ENCODE peak calls at places on chromosome 2, in seven cellular contexts. T is C1 segment of cervical spinal cord, X is NCI-H2081, I is HEK293T, C is GM06990, F is NCI-H69, J is NCI-H82. L is an unnamed sample.

GRCh38 chr2:118047273-118047898 is 33.5 kb upstream of the CCDC93 start:
- DNase-seq in X (no peak), J (no peak), I (no peak), T (no peak), C (no peak), F (peak; percentile 12), L (no peak)

GRCh38 chr2:105790467-105791118 is 45.9 kb downstream of the NCK2 start:
- DNase-seq in F (no peak), C (peak; percentile 69), T (no peak), J (no peak), I (no peak), X (no peak), L (no peak)

GRCh38 chr2:239247401-239248245 is 153.2 kb downstream of the HDAC4 start:
- DNase-seq in C (no peak), F (no peak), X (no peak), J (no peak), I (no peak), T (no peak), L (no peak)

GRCh38 chr2:165390875-165391274 is 78.6 kb upstream of the CSRNP3 start:
- DNase-seq in T (no peak), X (peak; percentile 64), F (no peak), I (no peak), J (no peak), C (no peak), L (no peak)

GRCh38 chr2:218631837-218632236 is 24.1 kb downstream of the PLCD4 start:
- DNase-seq in T (no peak), I (no peak), J (no peak), F (peak; percentile 19), X (no peak), C (no peak), L (no peak)

GRCh38 chr2:230439590-230439989 is 23.6 kb downstream of the SP100 start:
- DNase-seq in C (no peak), I (no peak), J (no peak), X (no peak), F (no peak), T (no peak), L (no peak)

GRCh38 chr2:26648516-26648915 is 7.3 kb upstream of the CIB4 start:
- DNase-seq in I (no peak), T (no peak), F (no peak), X (no peak), C (no peak), J (no peak), L (no peak)

GRCh38 chr2:80209458-80209857 is 95.1 kb downstream of the LRRTM1 start:
- DNase-seq in J (no peak), T (no peak), F (no peak), C (no peak), X (no peak), I (no peak), L (no peak)

GRCh38 chr2:133200684-133201421 is 367.4 kb downstream of the NCKAP5 start:
- DNase-seq in J (no peak), F (no peak), I (no peak), X (no peak), C (no peak), T (no peak), L (no peak)

GRCh38 chr2:133484106-133484505 is 84.2 kb downstream of the NCKAP5 start:
- DNase-seq in X (no peak), C (no peak), J (no peak), I (no peak), T (no peak), F (no peak), L (no peak)

GRCh38 chr2:198873771-198874501 is 583.8 kb downstream of the SATB2 start:
- DNase-seq in J (no peak), I (no peak), C (no peak), X (no peak), F (no peak), T (no peak), L (no peak)

GRCh38 chr2:217079165-217079564 is 219.3 kb upstream of the TNP1 start:
- DNase-seq in J (no peak), T (no peak), F (no peak), C (no peak), I (no peak), X (no peak), L (no peak)

GRCh38 chr2:232432598-232433184 is 23.3 kb upstream of the ALPI start:
- DNase-seq in J (peak; percentile 48), C (no peak), F (no peak), X (no peak), I (no peak), T (no peak), L (no peak)

GRCh38 chr2:2059199-2059598 is 271.9 kb downstream of the MYT1L start:
- DNase-seq in T (no peak), I (no peak), X (no peak), C (no peak), J (no peak), F (no peak), L (no peak)

GRCh38 chr2:74708883-74709282 is 54.8 kb downstream of the SEMA4F start:
- DNase-seq in T (no peak), F (no peak), I (no peak), C (no peak), J (peak; percentile 29), X (no peak), L (no peak)

GRCh38 chr2:45904267-45904921 is 252.9 kb downstream of the PRKCE start:
- DNase-seq in F (no peak), C (no peak), I (no peak), J (peak; percentile 88), T (no peak), X (no peak), L (no peak)

GRCh38 chr2:223203971-223204370 is 152.0 kb downstream of the KCNE4 start:
- DNase-seq in I (no peak), T (no peak), C (no peak), J (no peak), F (no peak), X (no peak), L (no peak)

GRCh38 chr2:241852116-241852980 is 6.3 kb downstream of the PDCD1 start:
- DNase-seq in C (no peak), J (no peak), F (no peak), T (no peak), X (no peak), I (no peak), L (no peak)

GRCh38 chr2:33240178-33240577 is 236.3 kb upstream of the RASGRP3 start:
- DNase-seq in F (peak; percentile 16), C (no peak), X (no peak), J (no peak), T (no peak), I (no peak), L (no peak)

GRCh38 chr2:106332054-106332453 is 136.2 kb downstream of the RGPD3 start:
- DNase-seq in X (peak; percentile 27), J (no peak), T (no peak), F (peak; percentile 76), I (no peak), C (no peak), L (no peak)

GRCh38 chr2:181891258-181891965 is at the start of gene ITPRID2:
- DNase-seq in J (peak; percentile 94), F (peak; percentile 95), I (peak; percentile 91), C (peak; percentile 87), T (peak; percentile 70), X (peak; percentile 76), L (peak; percentile 87)

GRCh38 chr2:58906151-58906645 is 665.1 kb upstream of the FANCL start:
- DNase-seq in I (no peak), J (peak; percentile 67), X (peak; percentile 45), F (peak; percentile 38), T (no peak), C (no peak), L (no peak)

GRCh38 chr2:95264626-95265025 is 9.6 kb upstream of the PROM2 start:
- DNase-seq in C (no peak), X (no peak), F (peak; percentile 5), I (no peak), T (no peak), J (peak; percentile 20), L (peak; percentile 27)

L was measured in midbrain.